ENCODE peak calls at places on chromosomes 5 and 9, in eight cellular contexts. O, J, F, U, L, Y, N and E are unnamed samples. For H3K4me1, the result is how much of the 10 kb centered on the place peaks cover.

GRCh38 chr5:11724947-11725346 is 179.3 kb downstream of the CTNND2 start:
- DNase-seq in J (no peak), O (no peak), U (no peak), L (no peak), F (no peak), Y (no peak), N (no peak), E (no peak)

GRCh38 chr9:108549184-108549583 is 306.6 kb downstream of the ACTL7B start:
- DNase-seq in L (no peak), U (no peak), O (no peak), N (no peak), Y (peak), F (no peak), J (no peak), E (no peak)

GRCh38 chr9:122498883-122499288 is 11.7 kb upstream of the OR1J2 start:
- DNase-seq in L (peak), J (no peak), U (no peak), Y (peak), N (no peak), F (no peak), O (no peak), E (no peak)

GRCh38 chr5:39980056-39980455 is 555.3 kb upstream of the DAB2 start:
- DNase-seq in N (no peak), Y (no peak), O (no peak), J (no peak), F (no peak), L (no peak), U (no peak), E (no peak)

GRCh38 chr5:141908796-141909195 is 14.9 kb upstream of the DELE1 start:
- DNase-seq in J (no peak), N (no peak), O (no peak), U (no peak), L (peak), F (no peak), Y (no peak), E (no peak)

GRCh38 chr5:8012131-8012977 is 143.4 kb downstream of the MTRR start:
- DNase-seq in N (no peak), Y (peak), O (no peak), J (no peak), U (no peak), L (no peak), F (no peak), E (no peak)

GRCh38 chr9:77533678-77534077 is 114.4 kb downstream of the GNA14 start:
- DNase-seq in O (no peak), N (no peak), U (no peak), L (no peak), F (no peak), J (no peak), Y (no peak), E (no peak)

GRCh38 chr5:117623042-117623815 is 1048.6 kb upstream of the SEMA6A start:
- DNase-seq in J (no peak), F (no peak), L (no peak), U (no peak), O (no peak), N (no peak), Y (no peak), E (no peak)

GRCh38 chr9:81682797-81683196 is 6.5 kb downstream of the TLE1 start:
- DNase-seq in F (no peak), N (peak), Y (no peak), L (peak), U (no peak), J (no peak), O (no peak), E (no peak)

GRCh38 chr9:70510157-70510770 is 95.8 kb upstream of the KLF9 start:
- DNase-seq in L (no peak), O (peak), U (no peak), N (no peak), J (peak), F (peak), Y (peak), E (no peak)

GRCh38 chr9:126303488-126303887 is 23.1 kb upstream of the MVB12B start:
- DNase-seq in Y (no peak), O (no peak), U (no peak), J (no peak), L (no peak), N (no peak), F (no peak), E (no peak)

GRCh38 chr5:39158127-39158593 is 61.2 kb downstream of the FYB1 start:
- DNase-seq in L (no peak), F (peak), O (peak), U (no peak), J (peak), N (peak), Y (peak), E (peak)

GRCh38 chr9:4099961-4100360 is 199.9 kb downstream of the GLIS3 start:
- DNase-seq in F (no peak), O (no peak), U (no peak), J (no peak), L (no peak), Y (no peak), N (no peak), E (no peak)

GRCh38 chr9:16150938-16151650 is 598.3 kb downstream of the CCDC171 start:
- DNase-seq in L (no peak), F (no peak), Y (no peak), N (no peak), U (no peak), O (no peak), J (no peak), E (no peak)

GRCh38 chr9:6079386-6079785 is 64.0 kb upstream of the RANBP6 start:
- DNase-seq in L (no peak), O (no peak), N (no peak), J (no peak), Y (no peak), U (no peak), F (no peak), E (no peak)

GRCh38 chr9:36864491-36865410 is 169.3 kb downstream of the PAX5 start:
- DNase-seq in F (no peak), Y (no peak), N (peak), U (no peak), J (no peak), L (no peak), O (peak), E (no peak)

GRCh38 chr5:95613514-95613913 is 6.4 kb upstream of the GPR150 start:
- DNase-seq in F (no peak), J (no peak), N (no peak), Y (no peak), U (no peak), O (no peak), L (no peak), E (no peak)

GRCh38 chr5:5473224-5473623 is 50.7 kb downstream of the ICE1 start:
- DNase-seq in F (no peak), N (no peak), L (peak), U (no peak), O (no peak), Y (no peak), J (no peak), E (no peak)

GRCh38 chr5:181120311-181120710 is 10.7 kb downstream of the OR2V1 start:
- DNase-seq in N (no peak), J (no peak), L (peak), Y (no peak), U (no peak), O (no peak), F (no peak), E (no peak)

GRCh38 chr5:17196686-17197085 is 20.7 kb upstream of the BASP1 start:
- DNase-seq in U (no peak), L (no peak), J (no peak), O (no peak), Y (no peak), F (no peak), N (no peak), E (no peak)

GRCh38 chr5:141669519-141669918 is 12.5 kb downstream of the ARAP3 start:
- DNase-seq in F (no peak), L (no peak), Y (no peak), O (no peak), U (no peak), N (no peak), J (no peak), E (no peak)

GRCh38 chr5:103327893-103328292 is 69.3 kb downstream of the MACIR start:
- DNase-seq in Y (no peak), F (no peak), U (no peak), J (no peak), O (no peak), L (no peak), N (no peak), E (no peak)

GRCh38 chr9:89549031-89549644 is 51.2 kb upstream of the SEMA4D start:
- DNase-seq in Y (peak), J (peak), L (peak), O (peak), U (peak), N (peak), F (peak), E (peak)

GRCh38 chr9:76302947-76303550 is 91.2 kb downstream of the RFK start:
- DNase-seq in L (peak), U (peak), F (no peak), J (no peak), Y (peak), N (no peak), O (no peak), E (no peak)

GRCh38 chr9:115553082-115553481 is 435.1 kb upstream of the TNC start:
- DNase-seq in J (no peak), Y (no peak), F (no peak), L (peak), U (no peak), N (no peak), O (no peak), E (no peak)

GRCh38 chr5:57754616-57755015 is 272.0 kb upstream of the ACTBL2 start:
- DNase-seq in O (no peak), Y (no peak), J (no peak), U (no peak), N (no peak), L (no peak), F (no peak), E (no peak)

GRCh38 chr9:32723801-32724200 is 59.5 kb upstream of the TMEM215 start:
- DNase-seq in J (no peak), L (peak), Y (no peak), U (no peak), F (no peak), N (no peak), O (no peak), E (no peak)

GRCh38 chr5:129377504-129377903 is 82.6 kb upstream of the ADAMTS19 start:
- DNase-seq in J (no peak), N (no peak), U (no peak), Y (no peak), F (no peak), L (no peak), O (no peak), E (no peak)

GRCh38 chr9:87080512-87081225 is 133.4 kb upstream of the GAS1 start:
- DNase-seq in Y (peak), U (no peak), F (no peak), O (no peak), N (no peak), J (no peak), L (no peak), E (no peak)

GRCh38 chr9:124686918-124687317 is 84.2 kb downstream of the NR6A1 start:
- DNase-seq in L (no peak), U (no peak), N (no peak), J (no peak), F (no peak), Y (no peak), O (no peak), E (no peak)
- H3K4me1 ChIP-seq in L (under half), U (under half), N (under half), J (under half), F (under half), Y (under half), O (under half), E (under half)

DNA sequence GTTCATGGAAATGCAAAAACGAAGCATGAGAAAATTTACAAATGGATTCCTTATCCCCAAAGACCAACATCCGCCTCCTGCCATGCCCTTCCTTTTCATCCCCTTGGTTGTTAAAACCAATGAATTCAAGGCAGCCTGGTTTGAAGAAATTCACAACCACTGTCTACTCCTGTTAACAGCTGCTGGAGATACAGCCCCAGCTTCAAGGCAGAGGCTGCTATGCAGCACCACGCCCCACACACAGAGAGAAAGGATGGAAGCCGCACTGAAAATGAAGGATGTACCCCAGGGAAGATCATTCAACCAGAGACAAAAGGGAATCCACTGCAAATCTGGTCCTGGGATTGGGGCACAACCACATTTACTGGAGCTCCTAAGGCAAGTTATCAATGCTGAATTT is 58.7 kb downstream of the DPYSL3 start:
- DNase-seq in O (no peak), F (no peak), L (no peak), Y (no peak), N (no peak), J (no peak), U (no peak), E (no peak)
- H3K4me1 ChIP-seq in O (under half), F (under half), L (under half), Y (under half), N (under half), J (under half), U (under half), E (under half)

GRCh38 chr9:111095423-111095822 is 57.2 kb upstream of the LPAR1 start:
- DNase-seq in Y (no peak), O (no peak), U (no peak), L (no peak), N (no peak), F (no peak), J (no peak), E (no peak)
- H3K4me1 ChIP-seq in Y (under half), O (under half), U (under half), L (under half), N (under half), F (under half), J (under half), E (under half)

GRCh38 chr9:71747572-71747971 is 20.7 kb downstream of the CEMIP2 start:
- DNase-seq in L (no peak), Y (no peak), N (no peak), O (no peak), J (no peak), F (no peak), U (no peak), E (no peak)

GRCh38 chr9:71746023-71746752 is 22.1 kb downstream of the CEMIP2 start:
- DNase-seq in O (no peak), L (no peak), U (no peak), J (no peak), F (no peak), N (no peak), Y (no peak), E (no peak)

GRCh38 chr9:71746753-71747115 is 21.6 kb downstream of the CEMIP2 start:
- DNase-seq in U (no peak), N (no peak), J (no peak), O (no peak), L (no peak), Y (no peak), F (no peak), E (no peak)

GRCh38 chr9:71744754-71745521 is 23.4 kb downstream of the CEMIP2 start:
- DNase-seq in J (no peak), Y (no peak), U (no peak), O (no peak), N (no peak), F (no peak), L (no peak), E (no peak)

DNA sequence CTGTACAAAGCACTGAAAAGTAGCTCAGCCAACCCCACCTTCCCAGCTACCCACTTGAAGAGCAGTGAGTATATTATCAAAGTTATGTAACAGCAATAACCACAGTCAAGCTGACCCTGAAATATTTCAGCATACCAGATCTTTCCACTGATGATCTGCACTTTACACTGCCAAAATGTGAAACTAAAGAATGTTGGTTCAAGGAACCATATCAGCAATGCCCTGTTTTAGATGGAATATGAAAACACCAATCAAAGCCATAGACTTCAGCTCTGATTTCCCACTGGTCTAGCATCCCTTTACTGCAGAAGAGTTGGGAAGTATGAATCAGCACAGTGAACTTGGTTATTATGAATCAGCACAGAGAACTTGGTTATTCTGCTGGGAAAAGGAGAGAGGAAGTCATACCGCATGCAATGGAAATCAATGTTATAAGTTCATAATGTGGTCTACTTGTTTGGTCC is 20.0 kb downstream of the CEMIP2 start:
- DNase-seq in O (no peak), U (no peak), F (no peak), N (no peak), Y (no peak), L (peak), J (no peak), E (no peak)
- H3K4me1 ChIP-seq in O (under half), U (under half), F (under half), N (under half), Y (half or more), L (under half), J (under half), E (under half)

GRCh38 chr5:172775326-172776234 is 4.6 kb upstream of the DUSP1 start:
- DNase-seq in L (peak), N (peak), U (no peak), J (peak), F (peak), O (peak), Y (peak), E (peak)

GRCh38 chr5:172776235-172776594 is 5.2 kb upstream of the DUSP1 start:
- DNase-seq in L (no peak), N (no peak), J (no peak), U (no peak), F (no peak), O (no peak), Y (peak), E (no peak)

GRCh38 chr5:172779968-172780350 is 9.0 kb upstream of the DUSP1 start:
- DNase-seq in N (no peak), L (no peak), Y (no peak), J (no peak), F (no peak), O (no peak), U (no peak), E (no peak)

GRCh38 chr5:172777381-172778222 is 6.6 kb upstream of the DUSP1 start:
- DNase-seq in O (peak), L (peak), F (peak), N (peak), U (peak), J (peak), Y (peak), E (peak)

DNA sequence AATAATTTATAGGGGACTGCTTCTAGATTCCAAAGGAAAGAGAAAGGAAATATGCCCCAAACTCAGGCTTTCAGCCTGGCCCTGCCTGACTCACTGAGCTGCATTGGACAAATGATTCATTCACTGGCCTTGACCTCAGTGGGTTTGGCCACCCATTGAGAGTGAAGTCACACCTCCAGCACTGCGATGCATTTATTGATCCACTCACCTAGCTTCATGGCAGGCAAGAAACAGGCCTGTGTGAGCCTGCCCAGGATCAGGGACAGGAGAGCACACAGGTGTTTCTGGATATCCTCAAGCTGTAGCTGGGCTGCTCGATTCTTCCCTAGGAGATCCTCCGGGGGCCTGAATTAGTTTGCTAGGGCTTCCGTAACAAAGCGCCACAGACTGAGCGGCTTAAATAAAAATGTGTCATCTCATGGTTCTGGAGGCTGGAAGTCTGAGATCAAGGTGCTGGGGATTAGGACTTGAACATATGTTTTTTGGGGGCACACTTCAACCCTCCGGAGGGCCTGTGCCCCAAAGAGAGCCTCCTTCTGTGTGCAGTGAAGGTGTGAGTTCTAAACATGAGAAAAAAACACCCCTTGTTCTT is 7.3 kb upstream of the DUSP1 start:
- DNase-seq in L (peak), J (no peak), N (peak), F (no peak), Y (peak), O (peak), U (no peak), E (peak)
- H3K4me1 ChIP-seq in L (under half), J (half or more), N (under half), F (under half), Y (half or more), O (half or more), U (under half), E (under half)

DNA sequence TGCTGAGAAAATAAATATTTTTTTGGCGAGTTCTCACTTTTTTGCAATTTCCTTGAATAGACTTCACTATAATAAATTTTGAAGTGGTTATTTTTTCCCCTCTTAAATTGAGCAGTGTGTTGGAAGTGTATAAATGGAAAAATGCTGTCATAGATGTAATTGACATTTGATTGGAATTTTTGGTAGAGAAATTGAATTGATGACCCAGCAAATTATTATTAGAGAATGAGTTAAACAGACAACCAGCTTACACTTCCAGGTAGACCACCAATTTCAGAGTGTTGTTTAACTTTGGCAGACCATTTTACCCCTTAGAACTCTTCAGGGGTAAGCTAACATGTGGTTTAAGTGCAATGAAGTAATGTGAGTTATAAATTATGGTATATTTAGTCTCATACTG is 1.9 kb downstream of the FAF2 start:
- DNase-seq in F (no peak), Y (no peak), O (no peak), U (no peak), L (no peak), J (no peak), N (no peak), E (no peak)
- H3K4me1 ChIP-seq in F (under half), Y (under half), O (under half), U (under half), L (under half), J (under half), N (under half), E (under half)